ENCODE peak calls at places on chromosomes 2 and 18, in five cellular contexts. X is left lung, W is heart right ventricle, D is Panc1, U is aorta. H is an unnamed sample.

GRCh38 chr18:22026362-22026761 is 143.0 kb upstream of the GATA6 start:
- DNase-seq in D (no peak), W (no peak), U (no peak), X (no peak), H (no peak)

GRCh38 chr2:169768262-169768995 is 30.2 kb upstream of the SSB start:
- DNase-seq in X (peak), W (peak), D (no peak), U (peak), H (peak)

GRCh38 chr2:149645391-149645790 is 57.8 kb upstream of the MMADHC start:
- DNase-seq in D (no peak), U (no peak), W (no peak), X (no peak), H (no peak)

GRCh38 chr2:61639721-61640120 is 101.6 kb upstream of the XPO1 start:
- DNase-seq in X (no peak), D (no peak), W (no peak), U (no peak), H (no peak)

GRCh38 chr2:101958071-101958470 is 33.7 kb upstream of the IL1R2 start:
- DNase-seq in W (no peak), D (no peak), U (no peak), X (no peak), H (no peak)

GRCh38 chr2:190585000-190585678 is 50.6 kb upstream of the NEMP2 start:
- DNase-seq in U (no peak), W (no peak), X (no peak), D (no peak), H (no peak)

GRCh38 chr2:239710953-239711861 is 310.4 kb upstream of the HDAC4 start:
- DNase-seq in W (no peak), X (no peak), D (no peak), U (peak), H (no peak)

GRCh38 chr2:202014328-202015034 is 19.2 kb upstream of the FZD7 start:
- DNase-seq in W (no peak), D (no peak), X (no peak), U (no peak), H (no peak)

GRCh38 chr2:222912776-222913175 is 51.9 kb downstream of the ACSL3 start:
- DNase-seq in W (no peak), D (no peak), U (no peak), X (no peak), H (no peak)

GRCh38 chr2:145110668-145111067 is 590.7 kb upstream of the ZEB2 start:
- DNase-seq in D (no peak), U (no peak), X (no peak), W (no peak), H (no peak)

GRCh38 chr18:33269223-33269622 is 171.3 kb downstream of the CCDC178 start:
- DNase-seq in U (no peak), X (no peak), D (no peak), W (no peak), H (no peak)
- H3K27ac ChIP-seq in U (no peak), X (no peak), D (no peak), W (no peak), H (no peak)

GRCh38 chr2:206971805-206972204 is 32.5 kb downstream of the CPO start:
- DNase-seq in D (no peak), W (no peak), U (no peak), X (peak), H (no peak)
- H3K27ac ChIP-seq in D (no peak), W (no peak), U (no peak), X (no peak), H (no peak)

GRCh38 chr2:13035866-13036265 is 319.1 kb downstream of the TRIB2 start:
- DNase-seq in X (no peak), U (no peak), W (no peak), D (no peak), H (no peak)
- H3K27ac ChIP-seq in X (no peak), U (no peak), W (no peak), D (no peak), H (no peak)

GRCh38 chr2:28413896-28414290 is 21.2 kb downstream of the FOSL2 start:
- DNase-seq in X (no peak), U (peak), D (no peak), W (no peak), H (no peak)
- H3K27ac ChIP-seq in X (no peak), U (peak), D (no peak), W (no peak), H (peak)

H was measured in left ventricle myocardium inferior.